ENCODE peak calls at places on chromosome 15, in nine cellular contexts. Q is uterus, E is HepG2, F is fibroblast of lung, A is stomach, D is WERI-Rb-1, U is body of pancreas, P is psoas muscle, N is neuronal stem cell. I is an unnamed sample.

GRCh38 chr15:75662823-75663519 is 15.3 kb downstream of the SNX33 start:
- DNase-seq in Q (no peak), E (no peak), F (no peak), A (no peak), D (no peak), U (no peak), P (no peak), N (no peak), I (no peak)

GRCh38 chr15:68499620-68500312 is 67.8 kb upstream of the ITGA11 start:
- DNase-seq in Q (no peak), E (no peak), F (peak; percentile 37), A (no peak), D (no peak), U (no peak), P (no peak), N (no peak), I (no peak)

GRCh38 chr15:78372880-78373279 is 32.7 kb downstream of the CRABP1 start:
- DNase-seq in Q (no peak), E (peak; percentile 24), F (no peak), A (peak; percentile 71), D (no peak), U (no peak), P (no peak), N (no peak), I (no peak)

GRCh38 chr15:91813924-91814323 is 39.6 kb upstream of the SLCO3A1 start:
- DNase-seq in Q (no peak), E (no peak), F (no peak), A (no peak), D (no peak), U (no peak), P (no peak), N (no peak), I (no peak)

GRCh38 chr15:56640549-56640948 is 92.8 kb downstream of the ZNF280D start:
- DNase-seq in Q (no peak), E (no peak), F (no peak), A (no peak), D (no peak), U (no peak), P (no peak), N (no peak), I (no peak)

GRCh38 chr15:45510758-45511280 is 11.7 kb downstream of the SLC30A4 start:
- DNase-seq in Q (no peak), E (no peak), F (no peak), A (no peak), D (no peak), U (no peak), P (no peak), N (no peak), I (no peak)

GRCh38 chr15:69234676-69235075 is 64.0 kb upstream of the PAQR5 start:
- DNase-seq in Q (no peak), E (no peak), F (no peak), A (no peak), D (no peak), U (no peak), P (no peak), N (no peak), I (no peak)

GRCh38 chr15:83106994-83107840 is at the start of gene TM6SF1:
- DNase-seq in Q (no peak), E (no peak), F (no peak), A (no peak), D (peak; percentile 44), U (no peak), P (peak; percentile 83), N (no peak), I (peak; percentile 50)

GRCh38 chr15:63187589-63188226 is 1.7 kb upstream of the RAB8B start:
- DNase-seq in Q (no peak), E (peak; percentile 52), F (no peak), A (no peak), D (no peak), U (no peak), P (no peak), N (no peak), I (no peak)

GRCh38 chr15:82986442-82986780 is 401 bp downstream of the RAMAC start:
- DNase-seq in Q (no peak), E (no peak), F (no peak), A (no peak), D (no peak), U (no peak), P (no peak), N (no peak), I (no peak)

GRCh38 chr15:65028338-65028737 is 1.1 kb downstream of the MTFMT start:
- DNase-seq in Q (no peak), E (no peak), F (no peak), A (no peak), D (no peak), U (no peak), P (no peak), N (no peak), I (no peak)

GRCh38 chr15:73926191-73927002 is at the start of gene LOXL1:
- DNase-seq in Q (peak; percentile 77), E (peak; percentile 23), F (peak; percentile 95), A (peak; percentile 70), D (peak; percentile 65), U (peak; percentile 79), P (peak; percentile 84), N (peak; percentile 64), I (peak; percentile 88)

GRCh38 chr15:67680645-67681044 is 138.1 kb downstream of the MAP2K5 start:
- DNase-seq in Q (no peak), E (no peak), F (no peak), A (no peak), D (peak; percentile 14), U (no peak), P (no peak), N (no peak), I (peak; percentile 21)

GRCh38 chr15:58929891-58930416 is 3.5 kb downstream of the SLTM start:
- DNase-seq in Q (no peak), E (no peak), F (no peak), A (no peak), D (no peak), U (no peak), P (no peak), N (no peak), I (no peak)

GRCh38 chr15:99057697-99058420 is 47.0 kb upstream of the SYNM start:
- DNase-seq in Q (no peak), E (no peak), F (no peak), A (no peak), D (no peak), U (no peak), P (peak; percentile 62), N (no peak), I (no peak)

GRCh38 chr15:100346866-100347512 is 5.2 kb upstream of the ADAMTS17 start:
- DNase-seq in Q (no peak), E (no peak), F (no peak), A (no peak), D (no peak), U (no peak), P (no peak), N (no peak), I (no peak)

GRCh38 chr15:67043939-67044771 is 21.2 kb upstream of the SMAD3 start:
- DNase-seq in Q (no peak), E (peak; percentile 84), F (peak; percentile 95), A (no peak), D (no peak), U (peak; percentile 59), P (no peak), N (no peak), I (peak; percentile 90)

GRCh38 chr15:35243758-35244157 is 158.7 kb upstream of the NANOGP8 start:
- DNase-seq in Q (no peak), E (no peak), F (no peak), A (no peak), D (no peak), U (no peak), P (no peak), N (no peak), I (no peak)

GRCh38 chr15:71632571-71633195 is 177.7 kb upstream of the NR2E3 start:
- DNase-seq in Q (no peak), E (no peak), F (no peak), A (no peak), D (no peak), U (no peak), P (no peak), N (no peak), I (no peak)
- H3K27ac ChIP-seq in Q (no peak overlapping the region), E (no peak overlapping the region), F (no peak overlapping the region), A (no peak overlapping the region), D (no peak overlapping the region), U (no peak overlapping the region), P (no peak overlapping the region), N (no peak overlapping the region), I (no peak overlapping the region)

GRCh38 chr15:33915571-33916407 is 52.5 kb upstream of the CHRM5 start:
- DNase-seq in Q (no peak), E (peak; percentile 11), F (no peak), A (no peak), D (peak; percentile 23), U (peak; percentile 9), P (no peak), N (no peak), I (peak; percentile 44)

GRCh38 chr15:33913459-33913858 is 54.8 kb upstream of the CHRM5 start:
- DNase-seq in Q (no peak), E (no peak), F (peak; percentile 49), A (no peak), D (no peak), U (no peak), P (no peak), N (no peak), I (no peak)

GRCh38 chr15:33910741-33911140 is 57.6 kb upstream of the CHRM5 start:
- DNase-seq in Q (no peak), E (no peak), F (peak; percentile 68), A (no peak), D (no peak), U (no peak), P (no peak), N (no peak), I (no peak)

GRCh38 chr15:33908396-33908795 is 59.9 kb upstream of the CHRM5 start:
- DNase-seq in Q (no peak), E (no peak), F (peak; percentile 71), A (no peak), D (no peak), U (no peak), P (no peak), N (no peak), I (no peak)

GRCh38 chr15:33912326-33912725 is 56.0 kb upstream of the CHRM5 start:
- DNase-seq in Q (no peak), E (no peak), F (no peak), A (no peak), D (no peak), U (no peak), P (no peak), N (no peak), I (no peak)
- H3K36me3 ChIP-seq in Q (no peaks in the 10 kb centered on the region), E (no peaks in the 10 kb centered on the region), F (no peaks in the 10 kb centered on the region), A (no peaks in the 10 kb centered on the region), D (no peaks in the 10 kb centered on the region), U (no peaks in the 10 kb centered on the region), P (no peaks in the 10 kb centered on the region), N (no peaks in the 10 kb centered on the region), I (no peaks in the 10 kb centered on the region)

GRCh38 chr15:31340591-31340990 is 14.0 kb downstream of the KLF13 start:
- DNase-seq in Q (no peak), E (no peak), F (no peak), A (no peak), D (no peak), U (no peak), P (no peak), N (no peak), I (no peak)
- H3K27ac ChIP-seq in Q (no peak overlapping the region), E (no peak overlapping the region), F (no peak overlapping the region), A (no peak overlapping the region), D (no peak overlapping the region), U (no peak overlapping the region), P (no peak overlapping the region), N (no peak overlapping the region), I (no peak overlapping the region)

GRCh38 chr15:40731034-40731433 is 24.0 kb downstream of the RMDN3 start:
- DNase-seq in Q (no peak), E (no peak), F (no peak), A (no peak), D (no peak), U (no peak), P (no peak), N (no peak), I (no peak)
- H3K36me3 ChIP-seq in Q (no peaks in the 10 kb centered on the region), E (peaks cover 56% of the 10 kb centered on the region), F (peaks cover 2% of the 10 kb centered on the region), A (peaks cover 52% of the 10 kb centered on the region), D (peaks cover 63% of the 10 kb centered on the region), U (peaks cover 3% of the 10 kb centered on the region), P (peaks cover 32% of the 10 kb centered on the region), N (peaks cover 21% of the 10 kb centered on the region), I (peaks cover 78% of the 10 kb centered on the region)